ENCODE peak calls at places on chromosome 3, in six cellular contexts. One of them, this sample, is unnamed.

GRCh38 chr3:123778991-123779622 is 105.0 kb downstream of the MYLK start:
- DNase-seq in HT1080: no peak
- DNase-seq in NCI-H1105 treated with DMSO at 0.1 percent for 48 hours: no peak
- DNase-seq in stimulated activated naive CD8-positive, alpha-beta T cell treated with anti-CD3 and anti-CD28 coated beads, Interleukin-15, Interleukin-2, amounts not matched to agents 100 U/mL and 50 U/mL, for 24 hours: no peak
- DNase-seq in HS-27A: no peak
- DNase-seq in stimulated activated CD8-positive, alpha-beta memory T cell treated with anti-CD3 and anti-CD28 coated beads, Interleukin-7, amount 100 ng/mL, for 4 hours: no peak
- DNase-seq in this sample: peak

GRCh38 chr3:194779729-194780224 is 94.1 kb downstream of the FAM43A start:
- DNase-seq in HT1080: peak
- DNase-seq in NCI-H1105 treated with DMSO at 0.1 percent for 48 hours: no peak
- DNase-seq in stimulated activated naive CD8-positive, alpha-beta T cell treated with anti-CD3 and anti-CD28 coated beads, Interleukin-15, Interleukin-2, amounts not matched to agents 100 U/mL and 50 U/mL, for 24 hours: no peak
- DNase-seq in HS-27A: no peak
- DNase-seq in stimulated activated CD8-positive, alpha-beta memory T cell treated with anti-CD3 and anti-CD28 coated beads, Interleukin-7, amount 100 ng/mL, for 4 hours: no peak
- DNase-seq in this sample: no peak

GRCh38 chr3:28978092-28978491 is 302.8 kb upstream of the RBMS3 start:
- DNase-seq in HT1080: no peak
- DNase-seq in NCI-H1105 treated with DMSO at 0.1 percent for 48 hours: no peak
- DNase-seq in stimulated activated naive CD8-positive, alpha-beta T cell treated with anti-CD3 and anti-CD28 coated beads, Interleukin-15, Interleukin-2, amounts not matched to agents 100 U/mL and 50 U/mL, for 24 hours: no peak
- DNase-seq in HS-27A: no peak
- DNase-seq in stimulated activated CD8-positive, alpha-beta memory T cell treated with anti-CD3 and anti-CD28 coated beads, Interleukin-7, amount 100 ng/mL, for 4 hours: no peak
- DNase-seq in this sample: no peak

GRCh38 chr3:60528651-60529050 is 722.6 kb downstream of the FHIT start:
- DNase-seq in HT1080: no peak
- DNase-seq in NCI-H1105 treated with DMSO at 0.1 percent for 48 hours: no peak
- DNase-seq in stimulated activated naive CD8-positive, alpha-beta T cell treated with anti-CD3 and anti-CD28 coated beads, Interleukin-15, Interleukin-2, amounts not matched to agents 100 U/mL and 50 U/mL, for 24 hours: no peak
- DNase-seq in HS-27A: no peak
- DNase-seq in stimulated activated CD8-positive, alpha-beta memory T cell treated with anti-CD3 and anti-CD28 coated beads, Interleukin-7, amount 100 ng/mL, for 4 hours: no peak
- DNase-seq in this sample: no peak

GRCh38 chr3:141410408-141410807 is 42.1 kb downstream of the ZBTB38 start:
- DNase-seq in HT1080: peak
- DNase-seq in NCI-H1105 treated with DMSO at 0.1 percent for 48 hours: no peak
- DNase-seq in stimulated activated naive CD8-positive, alpha-beta T cell treated with anti-CD3 and anti-CD28 coated beads, Interleukin-15, Interleukin-2, amounts not matched to agents 100 U/mL and 50 U/mL, for 24 hours: no peak
- DNase-seq in HS-27A: no peak
- DNase-seq in stimulated activated CD8-positive, alpha-beta memory T cell treated with anti-CD3 and anti-CD28 coated beads, Interleukin-7, amount 100 ng/mL, for 4 hours: no peak
- DNase-seq in this sample: peak

GRCh38 chr3:7764091-7764490 is 737.5 kb upstream of the LMCD1 start:
- DNase-seq in HT1080: no peak
- DNase-seq in NCI-H1105 treated with DMSO at 0.1 percent for 48 hours: peak
- DNase-seq in stimulated activated naive CD8-positive, alpha-beta T cell treated with anti-CD3 and anti-CD28 coated beads, Interleukin-15, Interleukin-2, amounts not matched to agents 100 U/mL and 50 U/mL, for 24 hours: no peak
- DNase-seq in HS-27A: no peak
- DNase-seq in stimulated activated CD8-positive, alpha-beta memory T cell treated with anti-CD3 and anti-CD28 coated beads, Interleukin-7, amount 100 ng/mL, for 4 hours: no peak
- DNase-seq in this sample: no peak

GRCh38 chr3:196502775-196503181 is 790 bp downstream of the RNF168 start:
- DNase-seq in HT1080: peak
- DNase-seq in NCI-H1105 treated with DMSO at 0.1 percent for 48 hours: peak
- DNase-seq in stimulated activated naive CD8-positive, alpha-beta T cell treated with anti-CD3 and anti-CD28 coated beads, Interleukin-15, Interleukin-2, amounts not matched to agents 100 U/mL and 50 U/mL, for 24 hours: peak
- DNase-seq in HS-27A: peak
- DNase-seq in stimulated activated CD8-positive, alpha-beta memory T cell treated with anti-CD3 and anti-CD28 coated beads, Interleukin-7, amount 100 ng/mL, for 4 hours: peak
- DNase-seq in this sample: peak

GRCh38 chr3:148951599-148952361 is 39.6 kb upstream of the GYG1 start:
- DNase-seq in HT1080: no peak
- DNase-seq in NCI-H1105 treated with DMSO at 0.1 percent for 48 hours: no peak
- DNase-seq in stimulated activated naive CD8-positive, alpha-beta T cell treated with anti-CD3 and anti-CD28 coated beads, Interleukin-15, Interleukin-2, amounts not matched to agents 100 U/mL and 50 U/mL, for 24 hours: no peak
- DNase-seq in HS-27A: no peak
- DNase-seq in stimulated activated CD8-positive, alpha-beta memory T cell treated with anti-CD3 and anti-CD28 coated beads, Interleukin-7, amount 100 ng/mL, for 4 hours: no peak
- DNase-seq in this sample: no peak

GRCh38 chr3:99009851-99010250 is 108.4 kb upstream of the DCBLD2 start:
- DNase-seq in HT1080: no peak
- DNase-seq in NCI-H1105 treated with DMSO at 0.1 percent for 48 hours: no peak
- DNase-seq in stimulated activated naive CD8-positive, alpha-beta T cell treated with anti-CD3 and anti-CD28 coated beads, Interleukin-15, Interleukin-2, amounts not matched to agents 100 U/mL and 50 U/mL, for 24 hours: no peak
- DNase-seq in HS-27A: no peak
- DNase-seq in stimulated activated CD8-positive, alpha-beta memory T cell treated with anti-CD3 and anti-CD28 coated beads, Interleukin-7, amount 100 ng/mL, for 4 hours: no peak
- DNase-seq in this sample: no peak

GRCh38 chr3:108471346-108471935 is 39.0 kb downstream of the MYH15 start:
- DNase-seq in HT1080: peak
- DNase-seq in NCI-H1105 treated with DMSO at 0.1 percent for 48 hours: no peak
- DNase-seq in stimulated activated naive CD8-positive, alpha-beta T cell treated with anti-CD3 and anti-CD28 coated beads, Interleukin-15, Interleukin-2, amounts not matched to agents 100 U/mL and 50 U/mL, for 24 hours: no peak
- DNase-seq in HS-27A: no peak
- DNase-seq in stimulated activated CD8-positive, alpha-beta memory T cell treated with anti-CD3 and anti-CD28 coated beads, Interleukin-7, amount 100 ng/mL, for 4 hours: no peak
- DNase-seq in this sample: peak

GRCh38 chr3:119912220-119912619 is 130.3 kb downstream of the NR1I2 start:
- DNase-seq in HT1080: no peak
- DNase-seq in NCI-H1105 treated with DMSO at 0.1 percent for 48 hours: no peak
- DNase-seq in stimulated activated naive CD8-positive, alpha-beta T cell treated with anti-CD3 and anti-CD28 coated beads, Interleukin-15, Interleukin-2, amounts not matched to agents 100 U/mL and 50 U/mL, for 24 hours: no peak
- DNase-seq in HS-27A: no peak
- DNase-seq in stimulated activated CD8-positive, alpha-beta memory T cell treated with anti-CD3 and anti-CD28 coated beads, Interleukin-7, amount 100 ng/mL, for 4 hours: no peak
- DNase-seq in this sample: no peak

This sample was measured in fibroblast of the aortic adventitia.